ENCODE peak calls at places on chromosome 19, in seven cellular contexts. One of them, this sample, is unnamed.

GRCh38 chr19:42378225-42378929 is 11.7 kb downstream of the CNFN start:
- DNase-seq in HCT116: no peak
- DNase-seq in HepG2: no peak
- DNase-seq in K562: no peak
- DNase-seq in Panc1: no peak
- DNase-seq in H1: no peak
- DNase-seq in SK-N-SH: no peak
- DNase-seq in this sample: no peak

GRCh38 chr19:34990578-34991192 is 9.4 kb upstream of the GRAMD1A start:
- DNase-seq in H1: no peak
- DNase-seq in Panc1: no peak
- DNase-seq in HepG2: no peak
- DNase-seq in HCT116: no peak
- DNase-seq in K562: no peak
- DNase-seq in SK-N-SH: no peak
- DNase-seq in this sample: peak; percentile 69

GRCh38 chr19:11205939-11206570 is 8.7 kb upstream of the KANK2 start:
- DNase-seq in H1: no peak
- DNase-seq in Panc1: no peak
- DNase-seq in K562: no peak
- DNase-seq in SK-N-SH: no peak
- DNase-seq in HepG2: no peak
- DNase-seq in HCT116: no peak
- DNase-seq in this sample: peak; percentile 47

GRCh38 chr19:54388001-54388802 is 23.5 kb upstream of the LAIR1 start:
- DNase-seq in Panc1: no peak
- DNase-seq in K562: no peak
- DNase-seq in SK-N-SH: no peak
- DNase-seq in HCT116: no peak
- DNase-seq in HepG2: no peak
- DNase-seq in H1: no peak
- DNase-seq in this sample: no peak

GRCh38 chr19:34808566-34808965 is 35.6 kb upstream of the ZNF599 start:
- DNase-seq in H1: no peak
- DNase-seq in Panc1: no peak
- DNase-seq in K562: no peak
- DNase-seq in HCT116: no peak
- DNase-seq in SK-N-SH: no peak
- DNase-seq in HepG2: no peak
- DNase-seq in this sample: no peak

GRCh38 chr19:39341122-39341719 is 1.0 kb upstream of the SAMD4B start:
- DNase-seq in K562: peak; percentile 48
- DNase-seq in Panc1: no peak
- DNase-seq in H1: no peak
- DNase-seq in HCT116: no peak
- DNase-seq in SK-N-SH: peak; percentile 57
- DNase-seq in HepG2: no peak
- DNase-seq in this sample: no peak

GRCh38 chr19:17037966-17038500 is 11.4 kb upstream of the CPAMD8 start:
- DNase-seq in HCT116: no peak
- DNase-seq in SK-N-SH: no peak
- DNase-seq in K562: no peak
- DNase-seq in HepG2: no peak
- DNase-seq in Panc1: no peak
- DNase-seq in H1: no peak
- DNase-seq in this sample: no peak

GRCh38 chr19:45547965-45548609 is 36.5 kb downstream of the OPA3 start:
- DNase-seq in K562: peak; percentile 7
- DNase-seq in H1: no peak
- DNase-seq in SK-N-SH: no peak
- DNase-seq in HCT116: peak; percentile 86
- DNase-seq in Panc1: no peak
- DNase-seq in HepG2: no peak
- DNase-seq in this sample: no peak

GRCh38 chr19:5222178-5222577 is 118.4 kb downstream of the PTPRS start:
- DNase-seq in SK-N-SH: no peak
- DNase-seq in HCT116: no peak
- DNase-seq in HepG2: no peak
- DNase-seq in Panc1: no peak
- DNase-seq in K562: no peak
- DNase-seq in H1: no peak
- DNase-seq in this sample: no peak

GRCh38 chr19:49502866-49503581 is 6.8 kb downstream of the RPS11 start:
- DNase-seq in H1: no peak
- DNase-seq in Panc1: no peak
- DNase-seq in HepG2: peak; percentile 74
- DNase-seq in K562: no peak
- DNase-seq in HCT116: peak; percentile 54
- DNase-seq in SK-N-SH: peak; percentile 64
- DNase-seq in this sample: no peak

GRCh38 chr19:17078920-17079709 is 3.5 kb downstream of the MYO9B start:
- DNase-seq in SK-N-SH: no peak
- DNase-seq in H1: no peak
- DNase-seq in K562: no peak
- DNase-seq in HCT116: no peak
- DNase-seq in Panc1: no peak
- DNase-seq in HepG2: no peak
- DNase-seq in this sample: no peak

GRCh38 chr19:13068064-13068807 is 34.4 kb downstream of the LYL1 start:
- DNase-seq in K562: no peak
- DNase-seq in H1: no peak
- DNase-seq in SK-N-SH: no peak
- DNase-seq in Panc1: no peak
- DNase-seq in HepG2: no peak
- DNase-seq in HCT116: no peak
- DNase-seq in this sample: no peak

GRCh38 chr19:15123031-15123890 is 16.1 kb downstream of the SYDE1 start:
- DNase-seq in Panc1: no peak
- DNase-seq in HepG2: no peak
- DNase-seq in K562: no peak
- DNase-seq in SK-N-SH: no peak
- DNase-seq in H1: no peak
- DNase-seq in HCT116: no peak
- DNase-seq in this sample: no peak

GRCh38 chr19:6213266-6213595 is 66.5 kb downstream of the MLLT1 start:
- DNase-seq in HepG2: no peak
- DNase-seq in H1: no peak
- DNase-seq in SK-N-SH: peak; percentile 27
- DNase-seq in K562: no peak
- DNase-seq in Panc1: no peak
- DNase-seq in HCT116: no peak
- DNase-seq in this sample: no peak

GRCh38 chr19:39401549-39402416 is 4.9 kb upstream of the ZFP36 start:
- DNase-seq in Panc1: peak; percentile 91
- DNase-seq in HCT116: peak; percentile 78
- DNase-seq in HepG2: peak; percentile 96
- DNase-seq in K562: no peak
- DNase-seq in H1: no peak
- DNase-seq in SK-N-SH: no peak
- DNase-seq in this sample: no peak

GRCh38 chr19:30512748-30513389 is 140.7 kb downstream of the ZNF536 start:
- DNase-seq in Panc1: no peak
- DNase-seq in H1: no peak
- DNase-seq in HepG2: no peak
- DNase-seq in HCT116: no peak
- DNase-seq in SK-N-SH: peak; percentile 74
- DNase-seq in K562: no peak
- DNase-seq in this sample: no peak

GRCh38 chr19:12665281-12665573 is 1.3 kb downstream of the MAN2B1 start:
- DNase-seq in K562: no peak
- DNase-seq in HepG2: no peak
- DNase-seq in H1: no peak
- DNase-seq in SK-N-SH: no peak
- DNase-seq in Panc1: no peak
- DNase-seq in HCT116: no peak
- DNase-seq in this sample: peak; percentile 61

GRCh38 chr19:6278740-6279619 is 795 bp downstream of the MLLT1 start:
- DNase-seq in H1: no peak
- DNase-seq in Panc1: no peak
- DNase-seq in HepG2: no peak
- DNase-seq in K562: no peak
- DNase-seq in HCT116: no peak
- DNase-seq in SK-N-SH: no peak
- DNase-seq in this sample: no peak

GRCh38 chr19:43640424-43640757 is 741 bp upstream of the CADM4 start:
- DNase-seq in SK-N-SH: no peak
- DNase-seq in Panc1: no peak
- DNase-seq in HepG2: no peak
- DNase-seq in K562: no peak
- DNase-seq in H1: no peak
- DNase-seq in HCT116: no peak
- DNase-seq in this sample: no peak

GRCh38 chr19:6241056-6241455 is 38.7 kb downstream of the MLLT1 start:
- DNase-seq in SK-N-SH: peak; percentile 53
- DNase-seq in H1: no peak
- DNase-seq in K562: no peak
- DNase-seq in Panc1: no peak
- DNase-seq in HepG2: no peak
- DNase-seq in HCT116: no peak
- DNase-seq in this sample: no peak

GRCh38 chr19:44925114-44925891 is 10.9 kb downstream of the APOC1 start:
- DNase-seq in SK-N-SH: no peak
- DNase-seq in HepG2: peak; percentile 95
- DNase-seq in HCT116: no peak
- DNase-seq in K562: no peak
- DNase-seq in Panc1: no peak
- DNase-seq in H1: no peak
- DNase-seq in this sample: no peak

GRCh38 chr19:32396046-32396652 is 9.4 kb upstream of the DPY19L3 start:
- DNase-seq in SK-N-SH: no peak
- DNase-seq in K562: no peak
- DNase-seq in Panc1: no peak
- DNase-seq in HepG2: no peak
- DNase-seq in H1: no peak
- DNase-seq in HCT116: no peak
- DNase-seq in this sample: no peak

GRCh38 chr19:17468302-17469091 is 1.8 kb upstream of the SLC27A1 start:
- DNase-seq in K562: no peak
- DNase-seq in H1: no peak
- DNase-seq in HCT116: no peak
- DNase-seq in Panc1: no peak
- DNase-seq in HepG2: no peak
- DNase-seq in SK-N-SH: no peak
- DNase-seq in this sample: no peak

GRCh38 chr19:35973487-35973886 is 21.5 kb upstream of the SDHAF1 start:
- DNase-seq in SK-N-SH: no peak
- DNase-seq in Panc1: no peak
- DNase-seq in HepG2: no peak
- DNase-seq in K562: no peak
- DNase-seq in HCT116: no peak
- DNase-seq in H1: no peak
- DNase-seq in this sample: no peak

GRCh38 chr19:32566246-32566830 is 14.7 kb upstream of the PDCD5 start:
- DNase-seq in HepG2: no peak
- DNase-seq in HCT116: no peak
- DNase-seq in H1: no peak
- DNase-seq in Panc1: no peak
- DNase-seq in SK-N-SH: no peak
- DNase-seq in K562: no peak
- DNase-seq in this sample: no peak

GRCh38 chr19:31353826-31354225 is 4.6 kb upstream of the TSHZ3 start:
- DNase-seq in SK-N-SH: no peak
- DNase-seq in Panc1: no peak
- DNase-seq in HepG2: no peak
- DNase-seq in K562: no peak
- DNase-seq in HCT116: no peak
- DNase-seq in H1: no peak
- DNase-seq in this sample: no peak

GRCh38 chr19:15042003-15042402 is 7.3 kb upstream of the CASP14 start:
- DNase-seq in Panc1: no peak
- DNase-seq in SK-N-SH: no peak
- DNase-seq in K562: no peak
- DNase-seq in HCT116: no peak
- DNase-seq in H1: no peak
- DNase-seq in HepG2: no peak
- DNase-seq in this sample: no peak

GRCh38 chr19:12666305-12667048 is at the start of the genes MAN2B1 and WDR83:
- DNase-seq in H1: no peak
- DNase-seq in Panc1: no peak
- DNase-seq in HCT116: no peak
- DNase-seq in SK-N-SH: peak; percentile 98
- DNase-seq in HepG2: peak; percentile 65
- DNase-seq in K562: peak; percentile 93
- DNase-seq in this sample: no peak

GRCh38 chr19:7326105-7326877 is 22.4 kb upstream of the ARHGEF18 start:
- DNase-seq in H1: peak; percentile 89
- DNase-seq in SK-N-SH: no peak
- DNase-seq in HCT116: peak; percentile 39
- DNase-seq in Panc1: peak; percentile 10
- DNase-seq in K562: peak; percentile 74
- DNase-seq in HepG2: peak; percentile 56
- DNase-seq in this sample: no peak

GRCh38 chr19:1531587-1531986 is 7.7 kb downstream of the PLK5 start:
- DNase-seq in SK-N-SH: no peak
- DNase-seq in Panc1: no peak
- DNase-seq in K562: no peak
- DNase-seq in HepG2: no peak
- DNase-seq in H1: no peak
- DNase-seq in HCT116: no peak
- DNase-seq in this sample: no peak
- TF ChIP-seq SIN3A in SK-N-SH: no peak
- TF ChIP-seq SIN3A in Panc1: no peak
- TF ChIP-seq SIN3A in K562: no peak
- TF ChIP-seq SIN3A in HepG2: no peak
- TF ChIP-seq SIN3A in H1: no peak
- TF ChIP-seq SIN3A in HCT116: no peak
- TF ChIP-seq SIN3A in this sample: no peak

GRCh38 chr19:33785795-33786194 is 10.9 kb upstream of the KCTD15 start:
- DNase-seq in Panc1: no peak
- DNase-seq in SK-N-SH: no peak
- DNase-seq in HepG2: no peak
- DNase-seq in H1: no peak
- DNase-seq in HCT116: no peak
- DNase-seq in K562: no peak
- DNase-seq in this sample: no peak
- TF ChIP-seq SIN3A in Panc1: no peak
- TF ChIP-seq SIN3A in SK-N-SH: no peak
- TF ChIP-seq SIN3A in HepG2: no peak
- TF ChIP-seq SIN3A in H1: no peak
- TF ChIP-seq SIN3A in HCT116: no peak
- TF ChIP-seq SIN3A in K562: no peak
- TF ChIP-seq SIN3A in this sample: no peak

DNA sequence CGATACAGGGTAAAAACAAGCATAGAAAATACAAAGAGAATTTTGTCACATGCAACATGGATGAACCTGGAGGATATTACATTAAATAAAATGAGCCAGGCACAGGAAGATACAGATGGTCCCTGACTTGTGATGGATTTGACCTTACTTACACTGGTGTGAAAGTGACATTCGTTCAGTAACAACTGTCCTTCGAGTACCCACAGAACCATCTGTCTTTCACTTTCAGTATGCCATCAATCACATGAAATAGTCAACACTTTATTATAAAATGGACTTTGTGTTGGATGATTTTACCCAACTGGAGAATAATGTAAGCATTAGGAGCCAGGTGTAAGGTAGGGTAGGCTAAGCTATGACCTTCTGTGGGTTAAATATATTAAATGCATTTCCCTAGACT is 51.5 kb downstream of the ZNF787 start:
- DNase-seq in SK-N-SH: no peak
- DNase-seq in HepG2: no peak
- DNase-seq in H1: no peak
- DNase-seq in HCT116: no peak
- DNase-seq in K562: no peak
- DNase-seq in Panc1: no peak
- DNase-seq in this sample: no peak
- TF ChIP-seq SIN3A in SK-N-SH: no peak
- TF ChIP-seq SIN3A in HepG2: no peak
- TF ChIP-seq SIN3A in H1: no peak
- TF ChIP-seq SIN3A in HCT116: no peak
- TF ChIP-seq SIN3A in K562: no peak
- TF ChIP-seq SIN3A in Panc1: no peak
- TF ChIP-seq SIN3A in this sample: no peak

GRCh38 chr19:583198-583967 is 6.3 kb upstream of the HCN2 start:
- DNase-seq in SK-N-SH: no peak
- DNase-seq in HCT116: no peak
- DNase-seq in K562: no peak
- DNase-seq in H1: no peak
- DNase-seq in Panc1: no peak
- DNase-seq in HepG2: no peak
- DNase-seq in this sample: no peak
- TF ChIP-seq SIN3A in SK-N-SH: no peak
- TF ChIP-seq SIN3A in HCT116: no peak
- TF ChIP-seq SIN3A in K562: no peak
- TF ChIP-seq SIN3A in H1: no peak
- TF ChIP-seq SIN3A in Panc1: no peak
- TF ChIP-seq SIN3A in HepG2: no peak
- TF ChIP-seq SIN3A in this sample: no peak

This sample was measured in GM12878.